ENCODE peak calls at places on chromosome 3, in seven cellular contexts. One of them, this sample, is unnamed.

GRCh38 chr3:133268772-133269171 is 131.1 kb upstream of the BFSP2 start:
- DNase-seq in activated gamma-delta T cell treated with Interleukin-2 at 50 U/mL for 16 hours: no peak
- DNase-seq in activated effector memory CD4-positive, alpha-beta T cell treated with anti-CD3 and anti-CD28 coated beads, Interleukin-2, amount 50 U/mL, for 16 hours: no peak
- DNase-seq in pancreas: no peak
- DNase-seq in head of caudate nucleus: no peak
- DNase-seq in ELR: no peak
- DNase-seq in activated CD4-positive, alpha-beta T cell treated with anti-CD3 and anti-CD28 coated beads, Interleukin-2, amount 10 ng/mL, durations not matched to agents 7 days and 5 days: no peak
- DNase-seq in this sample: no peak

GRCh38 chr3:119681279-119681678 is 4.1 kb upstream of the COX17 start:
- DNase-seq in activated gamma-delta T cell treated with Interleukin-2 at 50 U/mL for 16 hours: no peak
- DNase-seq in activated effector memory CD4-positive, alpha-beta T cell treated with anti-CD3 and anti-CD28 coated beads, Interleukin-2, amount 50 U/mL, for 16 hours: no peak
- DNase-seq in pancreas: no peak
- DNase-seq in head of caudate nucleus: no peak
- DNase-seq in ELR: peak; percentile 59
- DNase-seq in activated CD4-positive, alpha-beta T cell treated with anti-CD3 and anti-CD28 coated beads, Interleukin-2, amount 10 ng/mL, durations not matched to agents 7 days and 5 days: peak; percentile 18
- DNase-seq in this sample: no peak

GRCh38 chr3:183239046-183239445 is 14.0 kb upstream of the B3GNT5 start:
- DNase-seq in activated gamma-delta T cell treated with Interleukin-2 at 50 U/mL for 16 hours: no peak
- DNase-seq in activated effector memory CD4-positive, alpha-beta T cell treated with anti-CD3 and anti-CD28 coated beads, Interleukin-2, amount 50 U/mL, for 16 hours: no peak
- DNase-seq in pancreas: no peak
- DNase-seq in head of caudate nucleus: no peak
- DNase-seq in ELR: peak; percentile 52
- DNase-seq in activated CD4-positive, alpha-beta T cell treated with anti-CD3 and anti-CD28 coated beads, Interleukin-2, amount 10 ng/mL, durations not matched to agents 7 days and 5 days: no peak
- DNase-seq in this sample: no peak

GRCh38 chr3:102688556-102688930 is 253.7 kb downstream of the ZPLD1 start:
- DNase-seq in activated gamma-delta T cell treated with Interleukin-2 at 50 U/mL for 16 hours: no peak
- DNase-seq in activated effector memory CD4-positive, alpha-beta T cell treated with anti-CD3 and anti-CD28 coated beads, Interleukin-2, amount 50 U/mL, for 16 hours: no peak
- DNase-seq in pancreas: no peak
- DNase-seq in head of caudate nucleus: no peak
- DNase-seq in ELR: no peak
- DNase-seq in activated CD4-positive, alpha-beta T cell treated with anti-CD3 and anti-CD28 coated beads, Interleukin-2, amount 10 ng/mL, durations not matched to agents 7 days and 5 days: no peak
- DNase-seq in this sample: no peak

GRCh38 chr3:188683032-188683491 is 488.7 kb upstream of the TPRG1 start:
- DNase-seq in activated gamma-delta T cell treated with Interleukin-2 at 50 U/mL for 16 hours: no peak
- DNase-seq in activated effector memory CD4-positive, alpha-beta T cell treated with anti-CD3 and anti-CD28 coated beads, Interleukin-2, amount 50 U/mL, for 16 hours: no peak
- DNase-seq in pancreas: no peak
- DNase-seq in head of caudate nucleus: no peak
- DNase-seq in ELR: peak; percentile 91
- DNase-seq in activated CD4-positive, alpha-beta T cell treated with anti-CD3 and anti-CD28 coated beads, Interleukin-2, amount 10 ng/mL, durations not matched to agents 7 days and 5 days: no peak
- DNase-seq in this sample: no peak

GRCh38 chr3:125591116-125591755 is 4.1 kb downstream of the OSBPL11 start:
- DNase-seq in activated gamma-delta T cell treated with Interleukin-2 at 50 U/mL for 16 hours: no peak
- DNase-seq in activated effector memory CD4-positive, alpha-beta T cell treated with anti-CD3 and anti-CD28 coated beads, Interleukin-2, amount 50 U/mL, for 16 hours: no peak
- DNase-seq in pancreas: peak; percentile 47
- DNase-seq in head of caudate nucleus: no peak
- DNase-seq in ELR: peak; percentile 30
- DNase-seq in activated CD4-positive, alpha-beta T cell treated with anti-CD3 and anti-CD28 coated beads, Interleukin-2, amount 10 ng/mL, durations not matched to agents 7 days and 5 days: no peak
- DNase-seq in this sample: no peak

GRCh38 chr3:129112308-129113052 is 9.1 kb downstream of the RAB43 start:
- DNase-seq in activated gamma-delta T cell treated with Interleukin-2 at 50 U/mL for 16 hours: no peak
- DNase-seq in activated effector memory CD4-positive, alpha-beta T cell treated with anti-CD3 and anti-CD28 coated beads, Interleukin-2, amount 50 U/mL, for 16 hours: no peak
- DNase-seq in pancreas: no peak
- DNase-seq in head of caudate nucleus: no peak
- DNase-seq in ELR: no peak
- DNase-seq in activated CD4-positive, alpha-beta T cell treated with anti-CD3 and anti-CD28 coated beads, Interleukin-2, amount 10 ng/mL, durations not matched to agents 7 days and 5 days: peak; percentile 45
- DNase-seq in this sample: no peak

GRCh38 chr3:1971780-1972179 is 126.9 kb upstream of the CNTN4 start:
- DNase-seq in activated gamma-delta T cell treated with Interleukin-2 at 50 U/mL for 16 hours: no peak
- DNase-seq in activated effector memory CD4-positive, alpha-beta T cell treated with anti-CD3 and anti-CD28 coated beads, Interleukin-2, amount 50 U/mL, for 16 hours: no peak
- DNase-seq in pancreas: no peak
- DNase-seq in head of caudate nucleus: no peak
- DNase-seq in ELR: no peak
- DNase-seq in activated CD4-positive, alpha-beta T cell treated with anti-CD3 and anti-CD28 coated beads, Interleukin-2, amount 10 ng/mL, durations not matched to agents 7 days and 5 days: no peak
- DNase-seq in this sample: no peak

GRCh38 chr3:148084931-148085330 is 612.8 kb upstream of the AGTR1 start:
- DNase-seq in activated gamma-delta T cell treated with Interleukin-2 at 50 U/mL for 16 hours: no peak
- DNase-seq in activated effector memory CD4-positive, alpha-beta T cell treated with anti-CD3 and anti-CD28 coated beads, Interleukin-2, amount 50 U/mL, for 16 hours: no peak
- DNase-seq in pancreas: no peak
- DNase-seq in head of caudate nucleus: no peak
- DNase-seq in ELR: no peak
- DNase-seq in activated CD4-positive, alpha-beta T cell treated with anti-CD3 and anti-CD28 coated beads, Interleukin-2, amount 10 ng/mL, durations not matched to agents 7 days and 5 days: no peak
- DNase-seq in this sample: no peak

GRCh38 chr3:49416867-49417266 is 4.6 kb downstream of the TCTA start:
- DNase-seq in activated gamma-delta T cell treated with Interleukin-2 at 50 U/mL for 16 hours: no peak
- DNase-seq in activated effector memory CD4-positive, alpha-beta T cell treated with anti-CD3 and anti-CD28 coated beads, Interleukin-2, amount 50 U/mL, for 16 hours: no peak
- DNase-seq in pancreas: no peak
- DNase-seq in head of caudate nucleus: no peak
- DNase-seq in ELR: no peak
- DNase-seq in activated CD4-positive, alpha-beta T cell treated with anti-CD3 and anti-CD28 coated beads, Interleukin-2, amount 10 ng/mL, durations not matched to agents 7 days and 5 days: no peak
- DNase-seq in this sample: no peak

GRCh38 chr3:177618873-177619771 is 421.8 kb upstream of the TBL1XR1 start:
- DNase-seq in activated gamma-delta T cell treated with Interleukin-2 at 50 U/mL for 16 hours: no peak
- DNase-seq in activated effector memory CD4-positive, alpha-beta T cell treated with anti-CD3 and anti-CD28 coated beads, Interleukin-2, amount 50 U/mL, for 16 hours: no peak
- DNase-seq in pancreas: no peak
- DNase-seq in head of caudate nucleus: peak; percentile 13
- DNase-seq in ELR: peak; percentile 19
- DNase-seq in activated CD4-positive, alpha-beta T cell treated with anti-CD3 and anti-CD28 coated beads, Interleukin-2, amount 10 ng/mL, durations not matched to agents 7 days and 5 days: no peak
- DNase-seq in this sample: no peak

GRCh38 chr3:16828815-16829214 is 55.9 kb upstream of the PLCL2 start:
- DNase-seq in activated gamma-delta T cell treated with Interleukin-2 at 50 U/mL for 16 hours: peak; percentile 54
- DNase-seq in activated effector memory CD4-positive, alpha-beta T cell treated with anti-CD3 and anti-CD28 coated beads, Interleukin-2, amount 50 U/mL, for 16 hours: peak; percentile 79
- DNase-seq in pancreas: peak; percentile 42
- DNase-seq in head of caudate nucleus: no peak
- DNase-seq in ELR: peak; percentile 80
- DNase-seq in activated CD4-positive, alpha-beta T cell treated with anti-CD3 and anti-CD28 coated beads, Interleukin-2, amount 10 ng/mL, durations not matched to agents 7 days and 5 days: peak; percentile 63
- DNase-seq in this sample: peak; percentile 74

GRCh38 chr3:174957581-174958001 is 98.5 kb downstream of the NAALADL2 start:
- DNase-seq in activated gamma-delta T cell treated with Interleukin-2 at 50 U/mL for 16 hours: no peak
- DNase-seq in activated effector memory CD4-positive, alpha-beta T cell treated with anti-CD3 and anti-CD28 coated beads, Interleukin-2, amount 50 U/mL, for 16 hours: no peak
- DNase-seq in pancreas: no peak
- DNase-seq in head of caudate nucleus: no peak
- DNase-seq in ELR: no peak
- DNase-seq in activated CD4-positive, alpha-beta T cell treated with anti-CD3 and anti-CD28 coated beads, Interleukin-2, amount 10 ng/mL, durations not matched to agents 7 days and 5 days: no peak
- DNase-seq in this sample: no peak